ENCODE peak calls at places on chromosome 21, in five cellular contexts. One of them, this sample, is unnamed.

GRCh38 chr21:36429672-36430546 is 44.7 kb downstream of the CHAF1B start:
- DNase-seq in mesenchymal stem cell: peak
- DNase-seq in IMR-90: peak
- DNase-seq in trophoblast cell: peak
- DNase-seq in mesendoderm: peak
- DNase-seq in this sample: peak

GRCh38 chr21:34192646-34193285 is 119.4 kb downstream of the MRPS6 start:
- DNase-seq in mesenchymal stem cell: no peak
- DNase-seq in mesendoderm: no peak
- DNase-seq in IMR-90: no peak
- DNase-seq in trophoblast cell: no peak
- DNase-seq in this sample: no peak

GRCh38 chr21:41170442-41170841 is 2.5 kb downstream of the BACE2 start:
- DNase-seq in trophoblast cell: peak
- DNase-seq in IMR-90: peak
- DNase-seq in mesendoderm: peak
- DNase-seq in mesenchymal stem cell: no peak
- DNase-seq in this sample: peak

GRCh38 chr21:37045139-37045538 is 27.7 kb downstream of the PIGP start:
- DNase-seq in mesenchymal stem cell: no peak
- DNase-seq in trophoblast cell: no peak
- DNase-seq in mesendoderm: no peak
- DNase-seq in IMR-90: no peak
- DNase-seq in this sample: no peak

GRCh38 chr21:19999369-20000272 is 998.6 kb upstream of the NCAM2 start:
- DNase-seq in mesendoderm: no peak
- DNase-seq in mesenchymal stem cell: peak
- DNase-seq in IMR-90: no peak
- DNase-seq in trophoblast cell: peak
- DNase-seq in this sample: no peak

GRCh38 chr21:28767523-28767922 is 225.2 kb downstream of the LTN1 start:
- DNase-seq in mesenchymal stem cell: no peak
- DNase-seq in trophoblast cell: no peak
- DNase-seq in mesendoderm: no peak
- DNase-seq in IMR-90: no peak
- DNase-seq in this sample: no peak

GRCh38 chr21:37675202-37675801 is 241.0 kb downstream of the KCNJ6 start:
- DNase-seq in IMR-90: peak
- DNase-seq in mesenchymal stem cell: peak
- DNase-seq in trophoblast cell: peak
- DNase-seq in mesendoderm: peak
- DNase-seq in this sample: peak

GRCh38 chr21:36207577-36208320 is 51.1 kb downstream of the DOP1B start:
- DNase-seq in mesendoderm: peak
- DNase-seq in trophoblast cell: peak
- DNase-seq in IMR-90: peak
- DNase-seq in mesenchymal stem cell: peak
- DNase-seq in this sample: no peak

GRCh38 chr21:35203093-35204021 is 154.3 kb upstream of the RUNX1 start:
- DNase-seq in trophoblast cell: no peak
- DNase-seq in IMR-90: peak
- DNase-seq in mesenchymal stem cell: peak
- DNase-seq in mesendoderm: no peak
- DNase-seq in this sample: no peak

GRCh38 chr21:33162436-33162921 is 67.3 kb upstream of the IFNAR2 start:
- DNase-seq in mesendoderm: no peak
- DNase-seq in mesenchymal stem cell: no peak
- DNase-seq in trophoblast cell: no peak
- DNase-seq in IMR-90: no peak
- DNase-seq in this sample: no peak

GRCh38 chr21:29155118-29155932 is 24.9 kb downstream of the MAP3K7CL start:
- DNase-seq in mesenchymal stem cell: no peak
- DNase-seq in IMR-90: peak
- DNase-seq in trophoblast cell: peak
- DNase-seq in mesendoderm: peak
- DNase-seq in this sample: peak

GRCh38 chr21:25855591-25855990 is 120.8 kb downstream of the GABPA start:
- DNase-seq in trophoblast cell: no peak
- DNase-seq in mesenchymal stem cell: no peak
- DNase-seq in mesendoderm: no peak
- DNase-seq in IMR-90: no peak
- DNase-seq in this sample: no peak

DNA sequence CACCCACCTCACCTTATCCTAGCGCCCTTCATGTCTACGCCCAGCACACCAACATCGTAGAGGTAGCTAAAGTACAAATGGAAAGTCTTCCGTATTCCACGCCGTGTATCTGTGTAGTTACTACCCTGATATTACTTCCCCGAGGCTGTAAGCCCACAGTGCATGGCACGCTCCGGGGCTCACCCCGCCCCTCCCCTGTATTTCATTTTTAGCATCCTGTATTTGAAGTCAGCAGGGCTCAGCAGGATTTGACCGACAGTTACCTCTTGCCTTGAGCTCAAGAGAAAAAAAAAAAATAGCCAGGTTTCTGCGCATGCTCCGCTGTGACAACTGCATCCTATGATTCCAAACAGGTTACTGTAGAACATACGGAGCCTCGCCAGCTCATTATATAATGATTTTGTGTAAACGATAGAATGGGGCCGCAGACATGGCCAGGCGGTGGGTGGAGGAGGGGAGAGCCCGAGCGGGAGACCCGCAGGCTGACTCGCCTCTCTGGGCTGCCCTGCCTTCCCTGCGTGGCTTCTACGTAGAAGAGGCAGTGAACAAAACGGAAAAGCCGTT is 1.3 kb downstream of the ABCG1 start:
- DNase-seq in IMR-90: peak
- DNase-seq in mesendoderm: peak
- DNase-seq in trophoblast cell: peak
- DNase-seq in mesenchymal stem cell: peak
- DNase-seq in this sample: peak
- H2BK5ac ChIP-seq in IMR-90: no peak
- H2BK5ac ChIP-seq in mesendoderm: no peak
- H2BK5ac ChIP-seq in trophoblast cell: no peak
- H2BK5ac ChIP-seq in mesenchymal stem cell: no peak
- H2BK5ac ChIP-seq in this sample: no peak

DNA sequence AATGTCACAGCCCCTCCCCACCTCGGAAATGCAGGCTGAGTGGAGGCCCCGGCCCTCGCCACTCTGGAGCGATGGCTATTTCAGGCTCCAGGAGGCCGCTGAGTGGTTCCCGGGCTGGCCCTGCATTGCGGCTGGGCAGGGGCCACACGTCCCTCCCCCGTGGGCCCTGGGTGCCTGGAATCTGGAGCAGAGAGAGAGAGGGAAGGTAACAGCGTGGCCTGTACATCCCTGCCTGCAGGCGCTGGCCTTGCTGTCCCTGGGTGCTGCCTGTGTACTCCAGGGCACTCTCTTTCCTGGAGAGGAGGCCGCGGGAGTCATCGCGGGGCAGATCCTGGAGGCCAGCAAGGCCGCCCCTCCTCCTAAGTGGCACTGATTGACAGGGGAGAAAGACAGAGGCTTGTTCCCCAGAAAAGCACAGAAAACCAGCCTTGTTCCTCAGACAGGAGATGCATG is 67.9 kb upstream of the TRAPPC10 start:
- DNase-seq in IMR-90: no peak
- DNase-seq in mesenchymal stem cell: no peak
- DNase-seq in mesendoderm: no peak
- DNase-seq in trophoblast cell: no peak
- DNase-seq in this sample: no peak
- H2BK5ac ChIP-seq in IMR-90: no peak
- H2BK5ac ChIP-seq in mesenchymal stem cell: no peak
- H2BK5ac ChIP-seq in mesendoderm: no peak
- H2BK5ac ChIP-seq in trophoblast cell: no peak
- H2BK5ac ChIP-seq in this sample: no peak

DNA sequence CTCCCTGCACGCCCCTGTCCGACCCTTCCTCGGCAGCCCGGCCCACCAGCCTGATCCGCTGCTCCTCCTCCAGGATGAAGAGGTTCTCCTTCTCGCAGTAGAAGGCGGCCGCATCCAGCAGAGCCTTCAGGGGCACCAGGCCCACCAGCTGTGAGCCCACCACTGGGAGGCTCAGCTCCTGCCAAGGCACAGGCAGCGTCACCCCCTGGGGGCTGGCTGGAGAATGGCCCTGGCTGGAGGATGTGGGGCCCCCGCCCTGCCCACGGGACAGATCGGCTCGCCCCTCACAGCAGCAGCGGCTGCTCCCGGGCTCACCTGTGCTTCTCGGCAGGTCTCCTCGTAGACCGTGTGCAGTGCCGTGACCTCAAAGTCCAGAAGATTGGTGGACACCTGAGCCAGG is 5.3 kb downstream of the FTCD start:
- DNase-seq in IMR-90: no peak
- DNase-seq in trophoblast cell: no peak
- DNase-seq in mesenchymal stem cell: no peak
- DNase-seq in mesendoderm: no peak
- DNase-seq in this sample: peak
- H2BK5ac ChIP-seq in IMR-90: no peak
- H2BK5ac ChIP-seq in trophoblast cell: no peak
- H2BK5ac ChIP-seq in mesenchymal stem cell: no peak
- H2BK5ac ChIP-seq in mesendoderm: no peak
- H2BK5ac ChIP-seq in this sample: no peak

GRCh38 chr21:17612023-17612564 is 607 bp downstream of the BTG3 start:
- DNase-seq in trophoblast cell: peak
- DNase-seq in mesendoderm: peak
- DNase-seq in IMR-90: peak
- DNase-seq in mesenchymal stem cell: peak
- DNase-seq in this sample: peak
- H2BK5ac ChIP-seq in trophoblast cell: peak
- H2BK5ac ChIP-seq in mesendoderm: no peak
- H2BK5ac ChIP-seq in IMR-90: peak
- H2BK5ac ChIP-seq in mesenchymal stem cell: no peak
- H2BK5ac ChIP-seq in this sample: no peak

This sample was measured in H9.